ENCODE peak calls at places on chromosomes 16 and 17, in five cellular contexts. One of them, this sample, is unnamed.

GRCh38 chr17:63095459-63095858 is 129.4 kb downstream of the TANC2 start:
- DNase-seq in testis: no peak
- DNase-seq in CD4-positive, CD25-positive, alpha-beta regulatory T cell: no peak
- DNase-seq in Peyer's patch: no peak
- DNase-seq in AG04450: no peak
- DNase-seq in this sample: no peak

GRCh38 chr17:72390675-72391501 is 270.1 kb downstream of the SOX9 start:
- DNase-seq in testis: no peak
- DNase-seq in CD4-positive, CD25-positive, alpha-beta regulatory T cell: no peak
- DNase-seq in AG04450: no peak
- DNase-seq in Peyer's patch: no peak
- DNase-seq in this sample: no peak

GRCh38 chr16:25078386-25078978 is 33.1 kb upstream of the LCMT1 start:
- DNase-seq in Peyer's patch: no peak
- DNase-seq in testis: no peak
- DNase-seq in CD4-positive, CD25-positive, alpha-beta regulatory T cell: no peak
- DNase-seq in AG04450: no peak
- DNase-seq in this sample: no peak

GRCh38 chr17:78362671-78363070 is 2.8 kb upstream of the SOCS3 start:
- DNase-seq in testis: no peak
- DNase-seq in AG04450: no peak
- DNase-seq in Peyer's patch: no peak
- DNase-seq in CD4-positive, CD25-positive, alpha-beta regulatory T cell: no peak
- DNase-seq in this sample: no peak

GRCh38 chr16:84109598-84110325 is 7.0 kb downstream of the MBTPS1 start:
- DNase-seq in CD4-positive, CD25-positive, alpha-beta regulatory T cell: no peak
- DNase-seq in AG04450: no peak
- DNase-seq in Peyer's patch: no peak
- DNase-seq in testis: no peak
- DNase-seq in this sample: no peak

GRCh38 chr17:3983945-3984484 is 19.8 kb upstream of the ATP2A3 start:
- DNase-seq in CD4-positive, CD25-positive, alpha-beta regulatory T cell: no peak
- DNase-seq in testis: no peak
- DNase-seq in Peyer's patch: no peak
- DNase-seq in AG04450: no peak
- DNase-seq in this sample: no peak

GRCh38 chr16:64983983-64984382 is 137.9 kb downstream of the CDH11 start:
- DNase-seq in testis: peak; percentile 62
- DNase-seq in CD4-positive, CD25-positive, alpha-beta regulatory T cell: no peak
- DNase-seq in Peyer's patch: no peak
- DNase-seq in AG04450: peak; percentile 61
- DNase-seq in this sample: no peak

GRCh38 chr16:24855678-24856077 is 9.9 kb downstream of the SLC5A11 start:
- DNase-seq in testis: no peak
- DNase-seq in AG04450: no peak
- DNase-seq in CD4-positive, CD25-positive, alpha-beta regulatory T cell: no peak
- DNase-seq in Peyer's patch: no peak
- DNase-seq in this sample: no peak

GRCh38 chr17:59899099-59899498 is 6.2 kb downstream of the RPS6KB1 start:
- DNase-seq in Peyer's patch: no peak
- DNase-seq in CD4-positive, CD25-positive, alpha-beta regulatory T cell: no peak
- DNase-seq in testis: no peak
- DNase-seq in AG04450: no peak
- DNase-seq in this sample: no peak

GRCh38 chr16:46568472-46569230 is 52.5 kb downstream of the SHCBP1 start:
- DNase-seq in Peyer's patch: no peak
- DNase-seq in CD4-positive, CD25-positive, alpha-beta regulatory T cell: no peak
- DNase-seq in AG04450: no peak
- DNase-seq in testis: peak; percentile 67
- DNase-seq in this sample: no peak

GRCh38 chr17:39700148-39700987 is 504 bp downstream of the ERBB2 start:
- DNase-seq in Peyer's patch: no peak
- DNase-seq in testis: no peak
- DNase-seq in CD4-positive, CD25-positive, alpha-beta regulatory T cell: no peak
- DNase-seq in AG04450: no peak
- DNase-seq in this sample: no peak

GRCh38 chr17:42900460-42901331 is at the start of gene G6PC1:
- DNase-seq in CD4-positive, CD25-positive, alpha-beta regulatory T cell: no peak
- DNase-seq in Peyer's patch: no peak
- DNase-seq in testis: no peak
- DNase-seq in AG04450: no peak
- DNase-seq in this sample: no peak

GRCh38 chr16:14487579-14487978 is 142.5 kb downstream of the PARN start:
- DNase-seq in Peyer's patch: no peak
- DNase-seq in CD4-positive, CD25-positive, alpha-beta regulatory T cell: peak; percentile 12
- DNase-seq in AG04450: no peak
- DNase-seq in testis: no peak
- DNase-seq in this sample: peak; percentile 8
- H3K4me3 ChIP-seq in Peyer's patch: no peak overlapping the region
- H3K4me3 ChIP-seq in CD4-positive, CD25-positive, alpha-beta regulatory T cell: no peak overlapping the region
- H3K4me3 ChIP-seq in AG04450: peak overlapping the region; percentile 57
- H3K4me3 ChIP-seq in testis: no peak overlapping the region
- H3K4me3 ChIP-seq in this sample: no peak overlapping the region

DNA sequence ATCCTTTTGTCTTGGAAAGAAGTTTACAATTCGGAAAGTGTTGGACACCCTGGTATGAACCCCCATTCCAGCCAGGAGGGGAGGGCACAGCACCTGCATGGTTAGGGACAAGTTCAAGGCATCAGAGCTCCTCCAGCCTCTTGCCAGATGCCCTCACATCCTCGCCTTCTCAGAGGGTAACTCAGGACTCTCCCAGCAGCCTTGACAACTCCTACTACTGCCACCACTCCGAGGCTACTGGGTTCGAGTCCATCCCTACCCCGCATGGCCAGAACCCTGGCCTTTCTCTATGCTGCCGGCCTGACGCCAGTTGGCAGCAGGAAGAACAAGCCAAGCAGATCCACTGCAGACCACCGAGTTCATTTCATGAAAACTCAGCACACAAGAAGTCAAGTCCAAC is 34.1 kb downstream of the AXIN2 start:
- DNase-seq in testis: no peak
- DNase-seq in AG04450: no peak
- DNase-seq in Peyer's patch: no peak
- DNase-seq in CD4-positive, CD25-positive, alpha-beta regulatory T cell: no peak
- DNase-seq in this sample: no peak
- H3K27ac ChIP-seq in testis: no peak overlapping the region
- H3K27ac ChIP-seq in AG04450: no peak overlapping the region
- H3K27ac ChIP-seq in Peyer's patch: no peak overlapping the region
- H3K27ac ChIP-seq in CD4-positive, CD25-positive, alpha-beta regulatory T cell: no peak overlapping the region
- H3K27ac ChIP-seq in this sample: no peak overlapping the region

GRCh38 chr16:80938928-80939260 is 67.8 kb downstream of the CMC2 start:
- DNase-seq in Peyer's patch: no peak
- DNase-seq in testis: no peak
- DNase-seq in CD4-positive, CD25-positive, alpha-beta regulatory T cell: no peak
- DNase-seq in AG04450: no peak
- DNase-seq in this sample: no peak
- H3K4me3 ChIP-seq in Peyer's patch: no peak overlapping the region
- H3K4me3 ChIP-seq in testis: no peak overlapping the region
- H3K4me3 ChIP-seq in CD4-positive, CD25-positive, alpha-beta regulatory T cell: no peak overlapping the region
- H3K4me3 ChIP-seq in AG04450: no peak overlapping the region
- H3K4me3 ChIP-seq in this sample: no peak overlapping the region

GRCh38 chr17:80843741-80844156 is 147.9 kb upstream of the CHMP6 start:
- DNase-seq in CD4-positive, CD25-positive, alpha-beta regulatory T cell: no peak
- DNase-seq in testis: no peak
- DNase-seq in AG04450: no peak
- DNase-seq in Peyer's patch: no peak
- DNase-seq in this sample: no peak
- H3K27ac ChIP-seq in CD4-positive, CD25-positive, alpha-beta regulatory T cell: no peak overlapping the region
- H3K27ac ChIP-seq in testis: no peak overlapping the region
- H3K27ac ChIP-seq in AG04450: no peak overlapping the region
- H3K27ac ChIP-seq in Peyer's patch: no peak overlapping the region
- H3K27ac ChIP-seq in this sample: no peak overlapping the region

This sample was measured in CD4-positive, alpha-beta memory T cell.